ENCODE peak calls at places on chromosomes 6 and 20, in four cellular contexts. R is fibroblast of lung, V is adrenal gland, Z is heart left ventricle. G is an unnamed sample. For H3K4me1 and H3K36me3, the result is how much of the 10 kb centered on the place peaks cover.

GRCh38 chr6:170178561-170179477 is 112.1 kb downstream of the DLL1 start:
- DNase-seq in V (peak), R (peak), Z (no peak), G (no peak)

GRCh38 chr20:38270869-38271608 is 10.5 kb upstream of the KIAA1755 start:
- DNase-seq in R (peak), Z (peak), V (peak), G (no peak)

GRCh38 chr20:34046330-34046729 is 52.6 kb downstream of the RALY start:
- DNase-seq in Z (no peak), V (no peak), R (no peak), G (no peak)

GRCh38 chr6:165770430-165771082 is 107.5 kb upstream of the PDE10A start:
- DNase-seq in R (no peak), V (no peak), Z (no peak), G (no peak)

GRCh38 chr20:34538671-34539123 is 19.8 kb upstream of the MAP1LC3A start:
- DNase-seq in R (no peak), V (peak), Z (peak), G (peak)

GRCh38 chr6:164911873-164912580 is 397.4 kb downstream of the C6orf118 start:
- DNase-seq in Z (no peak), R (no peak), V (no peak), G (no peak)

GRCh38 chr6:30687659-30688431 is 1.4 kb upstream of the PPP1R18 start:
- DNase-seq in V (no peak), R (peak), Z (peak), G (no peak)

GRCh38 chr6:149271348-149272340 is 45.9 kb upstream of the TAB2 start:
- DNase-seq in R (peak), V (peak), Z (no peak), G (no peak)

GRCh38 chr6:38876470-38876869 is 161.4 kb downstream of the DNAH8 start:
- DNase-seq in V (peak), R (peak), Z (no peak), G (no peak)

GRCh38 chr6:37049990-37050853 is 44.8 kb downstream of the FGD2 start:
- DNase-seq in V (peak), Z (peak), R (no peak), G (no peak)

GRCh38 chr6:33029297-33030184 is 20.1 kb upstream of the HLA-DOA start:
- DNase-seq in R (no peak), Z (no peak), V (peak), G (no peak)

GRCh38 chr6:142088858-142089216 is 43.9 kb upstream of the GJE1 start:
- DNase-seq in Z (peak), R (peak), V (no peak), G (no peak)

GRCh38 chr6:169291639-169292339 is 38.1 kb upstream of the THBS2 start:
- DNase-seq in Z (no peak), V (no peak), R (peak), G (no peak)

GRCh38 chr20:34774431-34774830 is 51.0 kb downstream of the NCOA6 start:
- DNase-seq in V (no peak), Z (no peak), R (no peak), G (no peak)

GRCh38 chr6:154993026-154993425 is 2.1 kb upstream of the TIAM2 start:
- DNase-seq in V (no peak), Z (no peak), R (no peak), G (no peak)

GRCh38 chr6:144162977-144163376 is 12.7 kb downstream of the STX11 start:
- DNase-seq in V (no peak), Z (no peak), R (no peak), G (no peak)

GRCh38 chr20:16530201-16530681 is 43.0 kb downstream of the KIF16B start:
- DNase-seq in V (peak), R (peak), Z (no peak), G (no peak)

GRCh38 chr20:61685462-61685861 is 380.2 kb downstream of the TAF4 start:
- DNase-seq in V (no peak), R (no peak), Z (no peak), G (no peak)

GRCh38 chr6:100461920-100462295 is 2.8 kb downstream of the SIM1 start:
- DNase-seq in V (no peak), Z (no peak), R (no peak), G (no peak)

GRCh38 chr20:63596423-63596822 is 22.4 kb upstream of the HELZ2 start:
- DNase-seq in R (no peak), Z (no peak), V (no peak), G (no peak)

GRCh38 chr6:100796049-100796823 is 84.9 kb downstream of the ASCC3 start:
- DNase-seq in Z (no peak), R (no peak), V (no peak), G (no peak)

GRCh38 chr20:34377072-34377847 is 14.2 kb downstream of the ITCH start:
- DNase-seq in V (no peak), Z (no peak), R (no peak), G (no peak)

GRCh38 chr20:41174782-41175181 is 37.4 kb downstream of the PLCG1 start:
- DNase-seq in V (peak), R (peak), Z (peak), G (no peak)

GRCh38 chr6:31402324-31403282 is 792 bp upstream of the MICA start:
- DNase-seq in V (peak), Z (no peak), R (peak), G (no peak)

GRCh38 chr6:158567871-158568401 is 8.0 kb downstream of the TMEM181 start:
- DNase-seq in Z (no peak), V (no peak), R (no peak), G (no peak)

DNA sequence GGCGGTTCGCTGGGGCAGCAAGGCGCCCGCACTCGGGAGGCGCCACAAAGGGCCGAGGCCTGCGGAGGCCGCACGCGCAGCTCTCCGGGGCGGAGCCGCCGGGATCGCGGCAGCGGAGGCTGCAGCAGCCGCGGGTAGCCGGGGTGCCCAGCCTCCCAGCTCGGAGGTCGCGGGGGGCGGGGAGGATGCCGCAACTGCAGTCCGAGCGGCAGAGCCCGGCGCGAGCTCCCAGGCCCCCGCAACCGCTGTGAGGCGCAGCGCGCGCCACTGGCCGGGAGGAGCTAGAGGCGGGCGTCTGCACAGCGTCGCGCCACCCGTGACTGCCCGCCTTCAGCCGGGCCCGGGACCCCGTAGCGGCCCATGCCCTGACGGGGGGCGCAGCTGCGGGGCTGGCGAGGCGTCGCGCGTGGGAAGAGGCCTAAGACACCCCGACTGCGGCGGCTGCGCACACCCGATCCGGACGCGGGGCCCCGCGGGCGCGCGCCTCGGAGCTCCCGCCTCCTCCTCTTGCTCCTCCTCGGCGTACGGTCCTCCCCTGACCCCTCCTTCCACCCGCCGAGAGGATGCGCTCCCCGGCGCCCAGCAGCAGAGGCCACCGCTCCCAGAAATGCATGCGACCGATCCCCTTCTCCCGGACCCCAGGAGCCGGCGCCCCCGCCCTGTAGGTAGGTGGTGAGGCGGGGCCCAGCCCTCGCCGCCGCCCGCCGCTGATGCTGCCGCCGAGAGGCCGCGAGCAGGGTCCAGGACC is at the start of gene NCOA7:
- DNase-seq in Z (peak), V (peak), R (peak), G (peak)
- H3K4me1 ChIP-seq in Z (under half), V (under half), R (under half), G (under half)

GRCh38 chr20:19868383-19868782 is 110.3 kb downstream of the RIN2 start:
- DNase-seq in Z (no peak), R (no peak), V (no peak), G (no peak)

GRCh38 chr20:19864130-19864529 is 106.1 kb downstream of the RIN2 start:
- DNase-seq in Z (no peak), R (no peak), V (no peak), G (no peak)

GRCh38 chr20:19866070-19866469 is 108.0 kb downstream of the RIN2 start:
- DNase-seq in Z (no peak), V (no peak), R (no peak), G (no peak)

GRCh38 chr20:19867074-19867473 is 109.0 kb downstream of the RIN2 start:
- DNase-seq in R (peak), Z (no peak), V (no peak), G (no peak)

DNA sequence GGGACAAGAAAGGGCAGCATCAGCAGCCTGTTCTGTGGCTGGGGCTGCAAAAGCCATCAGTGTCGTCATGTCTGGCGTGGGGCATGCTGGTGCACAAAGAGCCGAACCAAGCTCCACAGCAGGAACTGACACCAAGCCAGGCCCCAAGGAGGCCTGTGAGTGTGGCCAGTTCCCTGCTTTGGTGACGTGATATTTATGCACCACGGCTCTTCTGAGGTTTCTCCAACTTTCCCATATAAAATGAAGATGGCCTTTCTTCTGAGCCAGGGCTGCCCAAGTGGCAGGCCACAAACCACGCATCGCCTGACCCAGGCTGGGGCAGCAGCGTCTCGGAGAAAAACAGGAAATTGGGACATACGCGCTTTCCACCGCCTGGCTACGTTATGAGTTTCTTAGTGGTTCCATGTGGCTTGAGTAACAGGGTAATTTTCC is 109.9 kb downstream of the RIN2 start:
- DNase-seq in R (no peak), V (peak), Z (no peak), G (no peak)
- H3K36me3 ChIP-seq in R (under half), V (under half), Z (under half), G (under half)

DNA sequence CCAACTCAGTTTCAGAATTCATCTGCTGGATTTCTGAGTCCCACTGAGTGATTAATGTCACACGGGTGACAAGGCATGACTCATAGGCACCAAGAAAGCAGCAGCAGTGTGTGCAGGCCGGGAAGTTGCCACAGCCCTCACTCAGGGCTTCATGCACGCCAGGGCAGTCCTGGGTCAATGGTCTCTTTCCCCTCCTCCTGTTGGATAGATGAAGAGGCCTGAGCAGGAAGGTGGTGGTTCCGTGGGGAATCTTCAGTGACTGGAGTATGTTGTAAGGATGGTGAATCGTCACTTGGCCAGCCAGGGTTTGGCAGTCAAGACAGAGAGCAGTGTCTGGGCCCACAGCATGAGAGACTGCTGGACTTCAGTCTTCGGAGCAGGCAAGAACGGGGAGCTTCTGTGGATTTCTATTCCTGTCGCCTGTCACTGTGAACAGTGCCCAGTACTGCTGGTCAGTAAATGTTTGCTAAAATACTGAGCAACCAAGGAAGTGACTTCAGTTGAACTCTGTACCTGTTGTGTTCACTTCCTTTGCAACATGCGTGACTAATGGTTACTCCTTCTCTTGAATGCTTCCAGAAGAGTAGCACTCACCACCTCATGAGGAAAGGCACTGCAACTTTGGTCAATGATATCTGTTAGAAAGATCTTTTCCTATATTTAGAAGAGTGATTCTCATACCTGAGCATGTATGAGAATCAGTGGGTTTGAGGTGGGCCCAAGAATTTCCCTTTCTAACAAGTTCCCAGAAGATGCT is 62.0 kb upstream of the CD93 start:
- DNase-seq in R (peak), V (peak), Z (peak), G (no peak)
- H3K4me1 ChIP-seq in R (under half), V (under half), Z (under half), G (under half)

GRCh38 chr20:3863317-3863716 is 16.7 kb downstream of the MAVS start:
- DNase-seq in R (no peak), V (no peak), Z (no peak), G (no peak)

GRCh38 chr20:3864518-3864917 is 17.9 kb downstream of the MAVS start:
- DNase-seq in Z (no peak), R (no peak), V (no peak), G (no peak)

GRCh38 chr20:3865152-3865886 is 18.7 kb downstream of the MAVS start:
- DNase-seq in R (no peak), Z (no peak), V (no peak), G (no peak)

GRCh38 chr20:3866464-3866863 is 19.8 kb downstream of the MAVS start:
- DNase-seq in V (no peak), R (no peak), Z (no peak), G (no peak)

DNA sequence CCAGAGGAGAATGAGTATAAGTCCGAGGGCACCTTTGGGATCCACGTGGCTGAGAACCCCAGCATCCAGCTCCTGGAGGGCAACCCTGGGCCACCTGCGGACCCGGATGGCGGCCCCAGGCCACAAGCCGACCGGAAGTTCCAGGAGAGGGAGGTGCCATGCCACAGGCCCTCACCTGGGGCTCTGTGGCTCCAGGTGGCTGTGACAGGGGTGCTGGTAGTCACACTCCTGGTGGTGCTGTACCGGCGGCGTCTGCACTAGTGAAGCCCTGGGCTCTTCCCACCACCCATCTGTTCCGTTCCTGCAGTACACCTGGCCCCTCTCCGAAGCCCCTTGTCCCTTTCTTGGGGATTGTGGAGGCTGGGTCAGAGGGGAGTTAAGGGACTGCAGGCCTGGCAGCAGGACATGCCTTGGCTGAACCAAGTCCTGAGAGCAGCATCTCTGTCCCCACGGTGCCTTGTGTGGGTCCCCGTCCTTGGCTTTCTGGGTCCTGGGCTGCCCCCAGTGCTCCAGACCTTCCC is 19.3 kb downstream of the MAVS start:
- DNase-seq in R (no peak), V (no peak), Z (no peak), G (no peak)
- H3K36me3 ChIP-seq in R (under half), V (under half), Z (half or more), G (under half)

G was measured in BE2C.